ENCODE peak calls at places on chromosomes 16 and 17, in five cellular contexts. A, Q, M, I and C are unnamed samples.

GRCh38 chr16:73232555-73233422 is 184.9 kb upstream of the ZFHX3 start:
- DNase-seq in A (peak; percentile 97), Q (no peak), M (no peak), I (no peak), C (no peak)

GRCh38 chr17:39473310-39473709 is 12.0 kb downstream of the CDK12 start:
- DNase-seq in A (no peak), Q (no peak), M (no peak), I (no peak), C (no peak)

GRCh38 chr17:9419932-9420453 is 155.6 kb downstream of the STX8 start:
- DNase-seq in A (peak; percentile 76), Q (no peak), M (no peak), I (no peak), C (no peak)

GRCh38 chr17:47957591-47958490 is at the start of gene PRR15L:
- DNase-seq in A (no peak), Q (no peak), M (no peak), I (no peak), C (no peak)

GRCh38 chr16:80591071-80591935 is 50.5 kb downstream of the DYNLRB2 start:
- DNase-seq in A (no peak), Q (no peak), M (no peak), I (no peak), C (no peak)

GRCh38 chr17:68290955-68291835 is at the start of the genes ARSG and SLC16A6:
- DNase-seq in A (peak; percentile 26), Q (peak; percentile 71), M (peak; percentile 68), I (peak; percentile 78), C (peak; percentile 76)

GRCh38 chr17:61235821-61236197 is 163.8 kb upstream of the TBX2 start:
- DNase-seq in A (peak; percentile 66), Q (no peak), M (no peak), I (no peak), C (no peak)

GRCh38 chr17:8888704-8889302 is 21.3 kb upstream of the PIK3R6 start:
- DNase-seq in A (no peak), Q (no peak), M (no peak), I (no peak), C (no peak)

GRCh38 chr17:43702636-43703035 is 40.9 kb upstream of the MEOX1 start:
- DNase-seq in A (no peak), Q (no peak), M (no peak), I (no peak), C (no peak)

GRCh38 chr16:30570621-30571443 is 682 bp downstream of the ZNF688 start:
- DNase-seq in A (no peak), Q (peak; percentile 49), M (peak; percentile 23), I (no peak), C (peak; percentile 29)

GRCh38 chr16:63976345-63976744 is 1145.5 kb downstream of the CDH11 start:
- DNase-seq in A (no peak), Q (no peak), M (no peak), I (no peak), C (no peak)